ENCODE peak calls at places on chromosomes 4 and X, in ten cellular contexts. K is activated CD8-positive, alpha-beta memory T cell treated with anti-CD3 and anti-CD28 coated beads for 48 hours; P is astrocyte of the spinal cord; D is activated CD8-positive, alpha-beta T cell treated with anti-CD3 and anti-CD28 coated beads for 36 hours; V is cardiac muscle cell; Z is occipital lobe; N is activated CD4-positive, alpha-beta T cell treated with anti-CD3 and anti-CD28 coated beads, Interleukin-2, amount 50 U/mL, for 48 hours; H is upper lobe of right lung; E is stimulated activated CD8-positive, alpha-beta memory T cell treated with anti-CD3 and anti-CD28 coated beads, Interleukin-7, amount 100 ng/mL, for 1 hour; O is stimulated activated CD4-positive, alpha-beta T cell treated with anti-CD3 and anti-CD28 coated beads, Interleukin-1b, Interleukin-23, amount 100 ng/mL, for 24 hours. I is an unnamed sample.

GRCh38 chr4:151045907-151046306 is 30.8 kb upstream of the LRBA start:
- DNase-seq in N (no peak), O (no peak), P (no peak), E (no peak), Z (no peak), H (no peak), D (peak; percentile 28), V (no peak), K (no peak), I (peak; percentile 4)

GRCh38 chrX:31652651-31653050 is 580.8 kb upstream of the FTHL17 start:
- DNase-seq in Z (no peak), V (no peak), P (no peak), H (no peak), O (no peak), E (no peak), D (no peak), K (no peak), N (no peak), I (no peak)

GRCh38 chrX:135625995-135626394 is 87.4 kb upstream of the CT45A1 start:
- DNase-seq in H (no peak), P (no peak), N (no peak), D (no peak), V (peak; percentile 0), O (no peak), K (no peak), Z (no peak), E (no peak), I (peak; percentile 4)

GRCh38 chrX:70281951-70282350 is at the start of gene RAB41:
- DNase-seq in E (no peak), O (no peak), K (no peak), D (no peak), Z (no peak), H (no peak), V (no peak), N (no peak), P (no peak), I (no peak)

GRCh38 chrX:108399427-108400165 is 38.6 kb downstream of the COL4A6 start:
- DNase-seq in P (no peak), K (no peak), Z (no peak), O (no peak), D (no peak), V (peak; percentile 25), H (no peak), N (no peak), E (no peak), I (no peak)

GRCh38 chr4:143667461-143667860 is 33.0 kb downstream of the FREM3 start:
- DNase-seq in Z (no peak), N (no peak), D (no peak), H (no peak), E (no peak), V (peak; percentile 96), P (peak; percentile 19), K (no peak), O (no peak), I (no peak)

GRCh38 chr4:147863808-147864472 is 132.1 kb downstream of the ARHGAP10 start:
- DNase-seq in P (no peak), N (no peak), V (no peak), O (no peak), D (no peak), E (no peak), H (no peak), K (no peak), Z (no peak), I (no peak)

GRCh38 chr4:86334020-86334750 is 25.7 kb downstream of the MAPK10 start:
- DNase-seq in P (no peak), K (no peak), O (no peak), E (no peak), V (no peak), N (no peak), Z (peak; percentile 30), D (no peak), H (no peak), I (no peak)

GRCh38 chr4:78560296-78560963 is 8.9 kb downstream of the ANXA3 start:
- DNase-seq in Z (no peak), N (no peak), E (no peak), P (peak; percentile 66), O (no peak), K (no peak), H (no peak), D (no peak), V (peak; percentile 93), I (peak; percentile 43)

GRCh38 chr4:8547108-8547911 is 32.9 kb upstream of the GPR78 start:
- DNase-seq in P (no peak), E (no peak), V (peak; percentile 46), K (no peak), H (peak; percentile 22), N (no peak), D (peak; percentile 19), Z (no peak), O (no peak), I (peak; percentile 20)

GRCh38 chr4:82886145-82886942 is 4.6 kb downstream of the SEC31A start:
- DNase-seq in P (no peak), E (no peak), N (no peak), V (no peak), H (no peak), Z (no peak), O (no peak), K (no peak), D (no peak), I (no peak)

GRCh38 chr4:74217365-74217764 is 59.4 kb downstream of the MTHFD2L start:
- DNase-seq in Z (no peak), D (no peak), K (no peak), H (no peak), E (no peak), N (no peak), O (no peak), V (peak; percentile 37), P (peak; percentile 62), I (no peak)

GRCh38 chr4:86825511-86825910 is 23.7 kb downstream of the SLC10A6 start:
- DNase-seq in D (no peak), O (no peak), K (no peak), E (no peak), V (no peak), H (no peak), Z (no peak), P (no peak), N (no peak), I (no peak)

GRCh38 chr4:87375719-87376291 is 15.2 kb downstream of the HSD17B11 start:
- DNase-seq in Z (no peak), V (peak; percentile 91), E (no peak), P (peak; percentile 77), O (no peak), H (no peak), N (no peak), K (no peak), D (no peak), I (peak; percentile 69)

GRCh38 chrX:1451251-1451675 is 1.4 kb downstream of the ASMTL start:
- DNase-seq in H (peak; percentile 44), Z (no peak), O (no peak), K (no peak), P (no peak), E (no peak), D (no peak), V (no peak), N (no peak), I (no peak)

GRCh38 chrX:34656467-34656841 is 631 bp downstream of the TMEM47 start:
- DNase-seq in P (no peak), V (no peak), H (peak; percentile 31), Z (no peak), K (no peak), D (no peak), O (no peak), N (no peak), E (no peak), I (no peak)

GRCh38 chr4:184598753-184599491 is 50.3 kb downstream of the CASP3 start:
- DNase-seq in O (no peak), V (peak; percentile 93), D (no peak), N (no peak), H (no peak), K (no peak), E (no peak), Z (no peak), P (no peak), I (no peak)

GRCh38 chrX:111170017-111170416 is 74.0 kb downstream of the PAK3 start:
- DNase-seq in E (no peak), O (no peak), K (no peak), D (no peak), Z (no peak), P (peak; percentile 31), V (no peak), N (no peak), H (no peak), I (peak; percentile 12)

GRCh38 chr4:140018931-140019618 is 134.9 kb downstream of the MAML3 start:
- DNase-seq in H (no peak), V (no peak), Z (no peak), O (no peak), E (no peak), P (no peak), K (no peak), D (no peak), N (no peak), I (no peak)

GRCh38 chrX:125522752-125523151 is 203.1 kb downstream of the TEX13C start:
- DNase-seq in K (no peak), Z (no peak), N (no peak), D (no peak), O (no peak), P (no peak), E (no peak), H (no peak), V (no peak), I (no peak)

GRCh38 chr4:30725562-30725961 is 5.4 kb downstream of the PCDH7 start:
- DNase-seq in H (no peak), P (no peak), O (no peak), N (no peak), Z (no peak), V (no peak), K (no peak), D (no peak), E (no peak), I (no peak)

GRCh38 chr4:44638091-44638490 is 13.3 kb downstream of the YIPF7 start:
- DNase-seq in O (no peak), E (no peak), H (no peak), Z (no peak), V (no peak), P (no peak), N (no peak), K (no peak), D (no peak), I (no peak)

GRCh38 chr4:153318696-153319320 is 25.7 kb upstream of the MND1 start:
- DNase-seq in K (no peak), O (no peak), E (no peak), H (no peak), N (no peak), P (peak; percentile 67), D (peak; percentile 43), Z (no peak), V (peak; percentile 72), I (peak; percentile 42)

GRCh38 chr4:128846063-128846462 is 36.6 kb downstream of the JADE1 start:
- DNase-seq in D (no peak), P (no peak), V (no peak), K (no peak), H (no peak), Z (no peak), E (no peak), O (no peak), N (no peak), I (no peak)

GRCh38 chr4:151887151-151887815 is 126.5 kb upstream of the GATB start:
- DNase-seq in O (no peak), H (no peak), E (no peak), N (no peak), D (no peak), Z (no peak), P (peak; percentile 70), V (no peak), K (no peak), I (no peak)

GRCh38 chr4:26905172-26905571 is 44.5 kb downstream of the STIM2 start:
- DNase-seq in E (no peak), O (no peak), Z (no peak), P (no peak), H (no peak), N (no peak), V (no peak), K (no peak), D (peak; percentile 40), I (no peak)

GRCh38 chr4:140106277-140106842 is 47.6 kb downstream of the MAML3 start:
- DNase-seq in Z (no peak), P (no peak), V (no peak), K (no peak), E (no peak), H (no peak), D (no peak), O (no peak), N (no peak), I (no peak)

GRCh38 chr4:149521611-149522010 is 294.0 kb downstream of the IQCM start:
- DNase-seq in D (no peak), H (no peak), V (no peak), P (peak; percentile 20), E (no peak), Z (no peak), N (no peak), O (no peak), K (no peak), I (no peak)

I was measured in erythroblast.